ENCODE peak calls at places on chromosomes 7 and 10, in four cellular contexts. One of them, this sample, is unnamed.

GRCh38 chr10:132554991-132555647 is 17.5 kb downstream of the INPP5A start:
- DNase-seq in activated CD8-positive, alpha-beta T cell treated with anti-CD3 and anti-CD28 coated beads for 36 hours: peak; percentile 87
- DNase-seq in GM20000: peak; percentile 67
- DNase-seq in AG09309: no peak
- DNase-seq in this sample: peak; percentile 52

GRCh38 chr7:10537764-10538163 is 435.9 kb upstream of the PHF14 start:
- DNase-seq in AG09309: no peak
- DNase-seq in activated CD8-positive, alpha-beta T cell treated with anti-CD3 and anti-CD28 coated beads for 36 hours: no peak
- DNase-seq in GM20000: no peak
- DNase-seq in this sample: no peak

GRCh38 chr10:30034433-30035137 is 24.8 kb downstream of the JCAD start:
- DNase-seq in GM20000: no peak
- DNase-seq in AG09309: no peak
- DNase-seq in activated CD8-positive, alpha-beta T cell treated with anti-CD3 and anti-CD28 coated beads for 36 hours: no peak
- DNase-seq in this sample: no peak

GRCh38 chr10:13270877-13271551 is 28.9 kb downstream of the PHYH start:
- DNase-seq in GM20000: no peak
- DNase-seq in AG09309: peak; percentile 28
- DNase-seq in activated CD8-positive, alpha-beta T cell treated with anti-CD3 and anti-CD28 coated beads for 36 hours: no peak
- DNase-seq in this sample: no peak

GRCh38 chr7:109763611-109764010 is 1193.9 kb downstream of the DNAJB9 start:
- DNase-seq in AG09309: no peak
- DNase-seq in activated CD8-positive, alpha-beta T cell treated with anti-CD3 and anti-CD28 coated beads for 36 hours: no peak
- DNase-seq in GM20000: no peak
- DNase-seq in this sample: no peak

GRCh38 chr7:158865462-158865922 is 9.1 kb downstream of the DYNC2I1 start:
- DNase-seq in activated CD8-positive, alpha-beta T cell treated with anti-CD3 and anti-CD28 coated beads for 36 hours: peak; percentile 46
- DNase-seq in AG09309: no peak
- DNase-seq in GM20000: peak; percentile 64
- DNase-seq in this sample: peak; percentile 37

GRCh38 chr10:58360412-58361004 is 24.7 kb upstream of the TFAM start:
- DNase-seq in activated CD8-positive, alpha-beta T cell treated with anti-CD3 and anti-CD28 coated beads for 36 hours: no peak
- DNase-seq in AG09309: no peak
- DNase-seq in GM20000: no peak
- DNase-seq in this sample: no peak

GRCh38 chr7:44046321-44047061 is 2.0 kb downstream of the DBNL start:
- DNase-seq in GM20000: no peak
- DNase-seq in activated CD8-positive, alpha-beta T cell treated with anti-CD3 and anti-CD28 coated beads for 36 hours: peak; percentile 69
- DNase-seq in AG09309: no peak
- DNase-seq in this sample: no peak

GRCh38 chr7:27204851-27205322 is 5.0 kb upstream of the HOXA13 start:
- DNase-seq in AG09309: no peak
- DNase-seq in GM20000: no peak
- DNase-seq in activated CD8-positive, alpha-beta T cell treated with anti-CD3 and anti-CD28 coated beads for 36 hours: no peak
- DNase-seq in this sample: no peak

GRCh38 chr10:101777857-101778145 is 1.9 kb upstream of the FGF8 start:
- DNase-seq in GM20000: no peak
- DNase-seq in AG09309: no peak
- DNase-seq in activated CD8-positive, alpha-beta T cell treated with anti-CD3 and anti-CD28 coated beads for 36 hours: no peak
- DNase-seq in this sample: no peak

GRCh38 chr10:48192916-48193450 is 81.5 kb downstream of the FRMPD2 start:
- DNase-seq in GM20000: no peak
- DNase-seq in activated CD8-positive, alpha-beta T cell treated with anti-CD3 and anti-CD28 coated beads for 36 hours: no peak
- DNase-seq in AG09309: no peak
- DNase-seq in this sample: no peak

GRCh38 chr7:4871930-4872675 is 10.3 kb upstream of the PAPOLB start:
- DNase-seq in GM20000: no peak
- DNase-seq in activated CD8-positive, alpha-beta T cell treated with anti-CD3 and anti-CD28 coated beads for 36 hours: no peak
- DNase-seq in AG09309: no peak
- DNase-seq in this sample: no peak

GRCh38 chr7:157195868-157196267 is 57.1 kb downstream of the UBE3C start:
- DNase-seq in activated CD8-positive, alpha-beta T cell treated with anti-CD3 and anti-CD28 coated beads for 36 hours: no peak
- DNase-seq in AG09309: no peak
- DNase-seq in GM20000: no peak
- DNase-seq in this sample: no peak

GRCh38 chr10:104260775-104261115 is 6.1 kb downstream of the GSTO1 start:
- DNase-seq in activated CD8-positive, alpha-beta T cell treated with anti-CD3 and anti-CD28 coated beads for 36 hours: no peak
- DNase-seq in GM20000: no peak
- DNase-seq in AG09309: no peak
- DNase-seq in this sample: no peak

GRCh38 chr7:122802211-122802833 is 83.9 kb downstream of the CADPS2 start:
- DNase-seq in AG09309: no peak
- DNase-seq in GM20000: no peak
- DNase-seq in activated CD8-positive, alpha-beta T cell treated with anti-CD3 and anti-CD28 coated beads for 36 hours: no peak
- DNase-seq in this sample: no peak

GRCh38 chr7:44978511-44979366 is at the start of gene MYO1G:
- DNase-seq in AG09309: no peak
- DNase-seq in activated CD8-positive, alpha-beta T cell treated with anti-CD3 and anti-CD28 coated beads for 36 hours: peak; percentile 97
- DNase-seq in GM20000: peak; percentile 81
- DNase-seq in this sample: peak; percentile 84

GRCh38 chr7:3356173-3356572 is 55.1 kb downstream of the SDK1 start:
- DNase-seq in activated CD8-positive, alpha-beta T cell treated with anti-CD3 and anti-CD28 coated beads for 36 hours: no peak
- DNase-seq in AG09309: no peak
- DNase-seq in GM20000: no peak
- DNase-seq in this sample: no peak

GRCh38 chr10:114284346-114285071 is 45.5 kb downstream of the VWA2 start:
- DNase-seq in AG09309: no peak
- DNase-seq in GM20000: no peak
- DNase-seq in activated CD8-positive, alpha-beta T cell treated with anti-CD3 and anti-CD28 coated beads for 36 hours: no peak
- DNase-seq in this sample: no peak

GRCh38 chr10:26869528-26869927 is 8.8 kb upstream of the ABI1 start:
- DNase-seq in AG09309: no peak
- DNase-seq in GM20000: no peak
- DNase-seq in activated CD8-positive, alpha-beta T cell treated with anti-CD3 and anti-CD28 coated beads for 36 hours: peak; percentile 55
- DNase-seq in this sample: no peak

GRCh38 chr10:49429458-49429857 is 33.6 kb upstream of the DRGX start:
- DNase-seq in GM20000: no peak
- DNase-seq in AG09309: no peak
- DNase-seq in activated CD8-positive, alpha-beta T cell treated with anti-CD3 and anti-CD28 coated beads for 36 hours: no peak
- DNase-seq in this sample: no peak

GRCh38 chr7:114084381-114085312 is 165.8 kb upstream of the PPP1R3A start:
- DNase-seq in GM20000: peak; percentile 46
- DNase-seq in activated CD8-positive, alpha-beta T cell treated with anti-CD3 and anti-CD28 coated beads for 36 hours: peak; percentile 22
- DNase-seq in AG09309: no peak
- DNase-seq in this sample: peak; percentile 36

GRCh38 chr7:155529346-155529745 is 17.0 kb downstream of the CNPY1 start:
- DNase-seq in AG09309: no peak
- DNase-seq in GM20000: no peak
- DNase-seq in activated CD8-positive, alpha-beta T cell treated with anti-CD3 and anti-CD28 coated beads for 36 hours: no peak
- DNase-seq in this sample: no peak

GRCh38 chr10:87817291-87817872 is 644 bp downstream of the ATAD1 start:
- DNase-seq in activated CD8-positive, alpha-beta T cell treated with anti-CD3 and anti-CD28 coated beads for 36 hours: no peak
- DNase-seq in GM20000: no peak
- DNase-seq in AG09309: no peak
- DNase-seq in this sample: no peak

GRCh38 chr10:69994262-69994661 is 58.4 kb upstream of the MACROH2A2 start:
- DNase-seq in AG09309: no peak
- DNase-seq in GM20000: peak; percentile 38
- DNase-seq in activated CD8-positive, alpha-beta T cell treated with anti-CD3 and anti-CD28 coated beads for 36 hours: peak; percentile 9
- DNase-seq in this sample: peak; percentile 22

GRCh38 chr10:78657622-78658165 is 411.1 kb upstream of the ZMIZ1 start:
- DNase-seq in activated CD8-positive, alpha-beta T cell treated with anti-CD3 and anti-CD28 coated beads for 36 hours: peak; percentile 85
- DNase-seq in AG09309: no peak
- DNase-seq in GM20000: peak; percentile 72
- DNase-seq in this sample: peak; percentile 76

GRCh38 chr7:127383123-127383835 is 9.2 kb downstream of the ZNF800 start:
- DNase-seq in activated CD8-positive, alpha-beta T cell treated with anti-CD3 and anti-CD28 coated beads for 36 hours: no peak
- DNase-seq in AG09309: no peak
- DNase-seq in GM20000: no peak
- DNase-seq in this sample: no peak

GRCh38 chr10:118455181-118455695 is 113.1 kb upstream of the FAM204A start:
- DNase-seq in AG09309: no peak
- DNase-seq in GM20000: no peak
- DNase-seq in activated CD8-positive, alpha-beta T cell treated with anti-CD3 and anti-CD28 coated beads for 36 hours: no peak
- DNase-seq in this sample: no peak

GRCh38 chr7:132527467-132528410 is 48.5 kb downstream of the PLXNA4 start:
- DNase-seq in AG09309: no peak
- DNase-seq in activated CD8-positive, alpha-beta T cell treated with anti-CD3 and anti-CD28 coated beads for 36 hours: no peak
- DNase-seq in GM20000: no peak
- DNase-seq in this sample: no peak

GRCh38 chr10:128191847-128192246 is 65.6 kb upstream of the MKI67 start:
- DNase-seq in GM20000: no peak
- DNase-seq in activated CD8-positive, alpha-beta T cell treated with anti-CD3 and anti-CD28 coated beads for 36 hours: no peak
- DNase-seq in AG09309: no peak
- DNase-seq in this sample: no peak

GRCh38 chr10:89403043-89403442 is 10.6 kb downstream of the IFIT1 start:
- DNase-seq in activated CD8-positive, alpha-beta T cell treated with anti-CD3 and anti-CD28 coated beads for 36 hours: no peak
- DNase-seq in GM20000: no peak
- DNase-seq in AG09309: no peak
- DNase-seq in this sample: no peak
- TF ChIP-seq CTCF in activated CD8-positive, alpha-beta T cell treated with anti-CD3 and anti-CD28 coated beads for 36 hours: no peak
- TF ChIP-seq CTCF in GM20000: no peak
- TF ChIP-seq CTCF in AG09309: no peak
- TF ChIP-seq CTCF in this sample: no peak

GRCh38 chr10:109998513-109998912 is 9.3 kb upstream of the ADD3 start:
- DNase-seq in AG09309: no peak
- DNase-seq in activated CD8-positive, alpha-beta T cell treated with anti-CD3 and anti-CD28 coated beads for 36 hours: no peak
- DNase-seq in GM20000: no peak
- DNase-seq in this sample: no peak
- TF ChIP-seq CTCF in AG09309: no peak
- TF ChIP-seq CTCF in activated CD8-positive, alpha-beta T cell treated with anti-CD3 and anti-CD28 coated beads for 36 hours: no peak
- TF ChIP-seq CTCF in GM20000: no peak
- TF ChIP-seq CTCF in this sample: no peak

DNA sequence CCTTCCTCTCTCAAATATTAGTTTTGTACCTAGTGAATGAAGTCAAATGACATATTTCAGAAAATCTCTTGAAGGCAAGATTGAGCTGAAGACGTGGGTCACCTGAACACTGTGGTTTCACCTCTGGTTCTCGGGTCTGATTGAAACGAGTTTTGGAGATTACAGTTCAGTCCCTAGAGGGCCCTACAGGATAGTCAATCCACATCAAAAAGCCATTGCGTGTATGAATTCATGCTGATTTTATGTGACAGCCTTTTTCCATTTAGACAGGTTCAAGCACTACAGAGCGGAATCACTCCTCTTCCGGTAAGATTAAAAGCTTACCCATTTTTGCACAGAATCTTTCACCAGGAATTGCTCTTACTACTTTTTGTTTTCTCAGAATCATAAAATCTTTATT is 62.2 kb downstream of the VIM start:
- DNase-seq in AG09309: peak; percentile 4
- DNase-seq in GM20000: no peak
- DNase-seq in activated CD8-positive, alpha-beta T cell treated with anti-CD3 and anti-CD28 coated beads for 36 hours: peak; percentile 35
- DNase-seq in this sample: peak; percentile 14
- TF ChIP-seq CTCF in AG09309: peak; percentile 54
- TF ChIP-seq CTCF in GM20000: no peak
- TF ChIP-seq CTCF in activated CD8-positive, alpha-beta T cell treated with anti-CD3 and anti-CD28 coated beads for 36 hours: peak; percentile 39
- TF ChIP-seq CTCF in this sample: no peak

GRCh38 chr7:28748934-28749584 is 209.1 kb downstream of the TRIL start:
- DNase-seq in AG09309: no peak
- DNase-seq in GM20000: no peak
- DNase-seq in activated CD8-positive, alpha-beta T cell treated with anti-CD3 and anti-CD28 coated beads for 36 hours: peak; percentile 48
- DNase-seq in this sample: peak; percentile 17
- TF ChIP-seq CTCF in AG09309: no peak
- TF ChIP-seq CTCF in GM20000: no peak
- TF ChIP-seq CTCF in activated CD8-positive, alpha-beta T cell treated with anti-CD3 and anti-CD28 coated beads for 36 hours: no peak
- TF ChIP-seq CTCF in this sample: no peak

GRCh38 chr10:77036993-77037734 is 600.4 kb downstream of the KCNMA1 start:
- DNase-seq in AG09309: no peak
- DNase-seq in activated CD8-positive, alpha-beta T cell treated with anti-CD3 and anti-CD28 coated beads for 36 hours: no peak
- DNase-seq in GM20000: peak; percentile 6
- DNase-seq in this sample: peak; percentile 19
- TF ChIP-seq CTCF in AG09309: peak; percentile 43
- TF ChIP-seq CTCF in activated CD8-positive, alpha-beta T cell treated with anti-CD3 and anti-CD28 coated beads for 36 hours: peak; percentile 45
- TF ChIP-seq CTCF in GM20000: peak; percentile 17
- TF ChIP-seq CTCF in this sample: peak; percentile 18

GRCh38 chr7:54877683-54878082 is 118.7 kb upstream of the SEC61G start:
- DNase-seq in AG09309: no peak
- DNase-seq in activated CD8-positive, alpha-beta T cell treated with anti-CD3 and anti-CD28 coated beads for 36 hours: no peak
- DNase-seq in GM20000: no peak
- DNase-seq in this sample: no peak
- TF ChIP-seq CTCF in AG09309: peak; percentile 19
- TF ChIP-seq CTCF in activated CD8-positive, alpha-beta T cell treated with anti-CD3 and anti-CD28 coated beads for 36 hours: no peak
- TF ChIP-seq CTCF in GM20000: no peak
- TF ChIP-seq CTCF in this sample: no peak

GRCh38 chr7:108385834-108386422 is 70.3 kb downstream of the NRCAM start:
- DNase-seq in AG09309: no peak
- DNase-seq in GM20000: no peak
- DNase-seq in activated CD8-positive, alpha-beta T cell treated with anti-CD3 and anti-CD28 coated beads for 36 hours: no peak
- DNase-seq in this sample: no peak

GRCh38 chr7:108380527-108380926 is 75.7 kb downstream of the NRCAM start:
- DNase-seq in activated CD8-positive, alpha-beta T cell treated with anti-CD3 and anti-CD28 coated beads for 36 hours: no peak
- DNase-seq in AG09309: no peak
- DNase-seq in GM20000: no peak
- DNase-seq in this sample: no peak

GRCh38 chr7:108382932-108383331 is 73.3 kb downstream of the NRCAM start:
- DNase-seq in AG09309: no peak
- DNase-seq in GM20000: no peak
- DNase-seq in activated CD8-positive, alpha-beta T cell treated with anti-CD3 and anti-CD28 coated beads for 36 hours: no peak
- DNase-seq in this sample: no peak

GRCh38 chr7:108384721-108385483 is 71.3 kb downstream of the NRCAM start:
- DNase-seq in AG09309: no peak
- DNase-seq in GM20000: peak; percentile 28
- DNase-seq in activated CD8-positive, alpha-beta T cell treated with anti-CD3 and anti-CD28 coated beads for 36 hours: no peak
- DNase-seq in this sample: peak; percentile 10
- TF ChIP-seq CTCF in AG09309: no peak
- TF ChIP-seq CTCF in GM20000: peak; percentile 25
- TF ChIP-seq CTCF in activated CD8-positive, alpha-beta T cell treated with anti-CD3 and anti-CD28 coated beads for 36 hours: peak; percentile 44
- TF ChIP-seq CTCF in this sample: peak; percentile 38

DNA sequence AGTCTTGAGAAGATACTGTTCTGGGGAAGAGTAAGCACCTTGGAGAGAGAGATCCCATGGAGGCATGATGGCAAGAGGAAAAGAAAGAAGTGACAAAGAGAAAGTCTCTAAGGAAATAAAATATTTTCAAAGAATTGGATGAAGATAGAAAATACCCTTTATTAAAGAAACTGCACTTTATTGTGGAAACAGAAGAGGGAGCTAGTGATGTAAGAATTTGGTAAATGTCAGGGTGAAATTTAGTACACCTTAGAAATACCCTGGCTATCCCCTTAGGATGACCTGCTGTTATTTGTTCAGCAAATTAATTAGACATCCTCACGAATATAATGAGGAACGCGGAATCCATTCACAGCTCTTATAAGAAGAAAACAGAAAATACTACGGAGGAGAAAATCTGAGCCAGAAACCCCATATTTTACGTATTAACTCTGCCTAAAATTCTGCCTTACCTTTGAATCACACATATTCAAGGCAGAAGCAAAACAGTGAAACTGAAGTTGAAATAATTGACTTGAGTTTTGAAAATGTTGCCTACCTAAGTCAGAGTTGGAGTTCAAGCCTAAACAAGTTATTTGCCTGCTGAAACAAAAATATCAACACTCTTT is 90.7 kb downstream of the TFPI2 start:
- DNase-seq in GM20000: peak; percentile 22
- DNase-seq in AG09309: no peak
- DNase-seq in activated CD8-positive, alpha-beta T cell treated with anti-CD3 and anti-CD28 coated beads for 36 hours: no peak
- DNase-seq in this sample: peak; percentile 12
- TF ChIP-seq CTCF in GM20000: peak; percentile 47
- TF ChIP-seq CTCF in AG09309: peak; percentile 40
- TF ChIP-seq CTCF in activated CD8-positive, alpha-beta T cell treated with anti-CD3 and anti-CD28 coated beads for 36 hours: peak; percentile 22
- TF ChIP-seq CTCF in this sample: peak; percentile 38

GRCh38 chr10:2992401-2993198 is 74.7 kb upstream of the PFKP start:
- DNase-seq in activated CD8-positive, alpha-beta T cell treated with anti-CD3 and anti-CD28 coated beads for 36 hours: no peak
- DNase-seq in AG09309: no peak
- DNase-seq in GM20000: no peak
- DNase-seq in this sample: no peak
- TF ChIP-seq CTCF in activated CD8-positive, alpha-beta T cell treated with anti-CD3 and anti-CD28 coated beads for 36 hours: no peak
- TF ChIP-seq CTCF in AG09309: peak; percentile 36
- TF ChIP-seq CTCF in GM20000: no peak
- TF ChIP-seq CTCF in this sample: no peak